ENCODE peak calls at places on chromosomes 3 and 15, in six cellular contexts. K is stomach, F is esophagus muscularis mucosa, X is breast epithelium, M is sigmoid colon, I is spleen. O is an unnamed sample.

GRCh38 chr15:78448441-78449219 is 10.6 kb downstream of the IREB2 start:
- DNase-seq in M (no peak), I (no peak), F (no peak), K (no peak), X (no peak), O (no peak)

GRCh38 chr3:10263549-10264363 is 15.5 kb downstream of the TATDN2 start:
- DNase-seq in X (no peak), F (no peak), K (no peak), M (peak; percentile 57), I (peak; percentile 68), O (peak; percentile 24)

GRCh38 chr3:147267431-147267830 is 138.9 kb downstream of the ZIC4 start:
- DNase-seq in I (no peak), F (no peak), X (no peak), M (no peak), K (no peak), O (no peak)

GRCh38 chr3:171950373-171950772 is 89.0 kb upstream of the FNDC3B start:
- DNase-seq in M (no peak), F (no peak), X (no peak), K (no peak), I (no peak), O (no peak)

GRCh38 chr3:14273886-14274517 is 95.4 kb downstream of the LSM3 start:
- DNase-seq in M (no peak), I (no peak), X (no peak), K (no peak), F (no peak), O (no peak)

GRCh38 chr15:67106764-67107013 is 41.3 kb downstream of the SMAD3 start:
- DNase-seq in I (no peak), X (no peak), M (no peak), K (no peak), F (no peak), O (no peak)

GRCh38 chr3:100402150-100402706 is 889 bp downstream of the LNP1 start:
- DNase-seq in M (no peak), K (no peak), X (no peak), I (no peak), F (no peak), O (no peak)

GRCh38 chr3:150315711-150316110 is 92.4 kb upstream of the TSC22D2 start:
- DNase-seq in F (no peak), K (no peak), I (no peak), M (no peak), X (no peak), O (no peak)

GRCh38 chr3:159854500-159855124 is 134.0 kb upstream of the IL12A start:
- DNase-seq in M (no peak), F (no peak), I (no peak), K (no peak), X (no peak), O (no peak)

GRCh38 chr3:106249159-106249558 is 380.3 kb upstream of the CBLB start:
- DNase-seq in X (no peak), K (no peak), F (no peak), M (no peak), I (no peak), O (no peak)

GRCh38 chr15:61936528-61937195 is 123.6 kb downstream of the VPS13C start:
- DNase-seq in F (no peak), X (no peak), I (no peak), K (no peak), M (no peak), O (no peak)

GRCh38 chr3:32557640-32558352 is 12.9 kb downstream of the DYNC1LI1 start:
- DNase-seq in M (no peak), F (no peak), X (no peak), I (no peak), K (no peak), O (no peak)

GRCh38 chr15:62306851-62307504 is 141.9 kb upstream of the C2CD4B start:
- DNase-seq in I (no peak), M (peak; percentile 79), K (peak; percentile 64), X (no peak), F (no peak), O (peak; percentile 44)

GRCh38 chr3:73319179-73319769 is 257.8 kb downstream of the EBLN2 start:
- DNase-seq in M (peak; percentile 65), K (no peak), X (no peak), I (no peak), F (no peak), O (no peak)

GRCh38 chr3:43155464-43156121 is 49.7 kb upstream of the POMGNT2 start:
- DNase-seq in M (peak; percentile 86), F (peak; percentile 92), X (no peak), K (peak; percentile 60), I (no peak), O (peak; percentile 49)

DNA sequence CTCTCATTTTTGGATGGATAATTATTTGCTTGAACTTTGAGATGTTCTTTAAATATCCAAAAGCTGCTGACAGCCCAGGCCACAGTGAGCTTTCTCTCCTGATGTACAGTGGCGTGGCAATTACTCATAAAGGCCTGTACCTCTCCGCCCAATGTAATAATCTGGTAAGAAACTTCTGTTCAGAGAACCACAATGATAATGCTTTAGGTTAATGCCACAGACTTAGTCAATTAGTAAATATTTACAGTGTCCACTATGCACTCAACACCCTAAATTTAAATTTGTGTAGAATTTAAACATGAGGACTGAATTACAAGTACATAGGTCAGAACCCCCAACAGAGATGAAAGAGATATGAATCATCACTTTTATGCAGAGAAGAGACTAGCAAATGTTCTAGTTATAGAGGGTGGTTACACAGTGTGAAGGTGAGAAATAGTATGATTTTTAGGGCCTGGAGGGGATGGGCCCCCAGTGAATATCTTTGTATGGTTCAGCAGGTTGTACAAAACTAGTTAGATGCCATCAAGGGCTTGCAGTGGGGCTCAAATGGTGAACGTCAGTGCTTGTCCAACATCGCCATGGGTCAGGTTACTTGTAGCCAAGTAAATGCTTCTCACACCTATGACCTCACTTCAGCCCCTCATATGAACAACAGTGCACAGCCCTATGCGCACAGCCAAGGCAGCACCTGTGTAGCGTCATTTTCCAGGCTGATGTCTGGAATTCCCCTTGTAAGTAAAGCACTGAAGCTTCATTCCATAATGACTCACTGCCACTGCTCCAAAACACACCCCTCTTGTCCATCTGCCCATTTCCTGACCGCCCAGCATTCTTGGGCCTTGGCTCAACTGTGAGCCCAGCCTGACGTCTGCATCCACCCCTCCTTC is 13.3 kb downstream of the ABHD2 start:
- DNase-seq in I (no peak), X (peak; percentile 67), K (peak; percentile 68), M (peak; percentile 93), F (peak; percentile 94), O (peak; percentile 60)
- TF ChIP-seq POLR2AphosphoS5 in I (peak; percentile 61), X (peak; percentile 51), K (peak; percentile 79), M (peak; percentile 93), F (peak; percentile 92), O (peak; percentile 66)

GRCh38 chr3:188698436-188698835 is 473.3 kb upstream of the TPRG1 start:
- DNase-seq in X (no peak), K (no peak), F (no peak), I (no peak), M (no peak), O (no peak)

GRCh38 chr3:188697127-188697526 is 474.6 kb upstream of the TPRG1 start:
- DNase-seq in I (no peak), X (no peak), K (no peak), M (no peak), F (no peak), O (no peak)

GRCh38 chr3:188706176-188706575 is 465.6 kb upstream of the TPRG1 start:
- DNase-seq in M (no peak), I (no peak), F (no peak), X (no peak), K (no peak), O (no peak)

GRCh38 chr3:188700497-188700896 is 471.3 kb upstream of the TPRG1 start:
- DNase-seq in F (no peak), K (no peak), M (no peak), I (no peak), X (no peak), O (no peak)

DNA sequence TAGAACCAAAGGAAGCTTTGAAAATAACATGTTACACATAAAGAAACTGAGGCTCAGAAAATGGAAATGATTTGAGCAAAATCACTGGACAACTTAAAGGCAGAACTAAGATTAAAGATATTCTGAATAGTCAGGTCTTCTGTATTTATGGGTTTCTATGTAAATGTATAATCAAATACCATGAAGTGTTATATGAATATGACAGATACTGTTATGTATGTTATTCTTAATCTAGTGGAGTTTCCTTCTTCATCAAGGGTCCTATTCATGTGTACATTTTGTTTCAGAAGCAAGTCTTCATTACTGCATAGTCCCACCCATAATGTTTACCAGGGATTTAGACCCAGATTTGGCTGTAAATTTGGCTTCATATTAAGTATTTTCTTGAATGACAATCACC is 470.9 kb upstream of the TPRG1 start:
- DNase-seq in K (no peak), I (no peak), M (no peak), X (no peak), F (no peak), O (no peak)
- H3K4me3 ChIP-seq in K (no peak overlapping the region), I (no peak overlapping the region), M (no peak overlapping the region), X (no peak overlapping the region), F (no peak overlapping the region), O (no peak overlapping the region)

GRCh38 chr3:181250714-181251113 is 261.2 kb upstream of the DNAJC19 start:
- DNase-seq in X (no peak), K (no peak), I (no peak), F (no peak), M (no peak), O (no peak)
- TF ChIP-seq POLR2A in X (no peak), K (no peak), I (no peak), F (no peak), M (no peak), O (no peak)

GRCh38 chr3:195271859-195272243 is 892 bp upstream of the XXYLT1 start:
- DNase-seq in K (no peak), F (peak; percentile 7), I (no peak), X (no peak), M (no peak), O (no peak)

GRCh38 chr3:195269375-195270078 is 1.4 kb downstream of the XXYLT1 start:
- DNase-seq in F (peak; percentile 12), I (peak; percentile 73), K (no peak), M (no peak), X (no peak), O (no peak)

GRCh38 chr3:195270079-195270349 is 945 bp downstream of the XXYLT1 start:
- DNase-seq in M (no peak), K (no peak), X (no peak), F (no peak), I (no peak), O (no peak)

GRCh38 chr3:195270350-195271115 is 426 bp downstream of the XXYLT1 start:
- DNase-seq in F (peak; percentile 89), K (no peak), M (peak; percentile 85), I (peak; percentile 96), X (no peak), O (peak; percentile 79)

GRCh38 chr3:195271116-195271858 is at the start of gene XXYLT1:
- DNase-seq in K (peak; percentile 88), I (peak; percentile 98), M (peak; percentile 92), X (peak; percentile 83), F (peak; percentile 95), O (peak; percentile 92)
- TF ChIP-seq POLR2AphosphoS5 in K (no peak), I (peak; percentile 81), M (peak; percentile 17), X (peak; percentile 56), F (peak; percentile 60), O (no peak)